ENCODE peak calls at places on chromosome X, in six cellular contexts. One of them, this sample, is unnamed.

GRCh38 chrX:16005899-16006298 is 117.5 kb upstream of the GRPR start:
- DNase-seq in IMR-90: no peak
- DNase-seq in upper lobe of right lung: no peak
- DNase-seq in spleen: no peak
- DNase-seq in fibroblast of lung: no peak
- DNase-seq in RWPE1: no peak
- DNase-seq in this sample: no peak

GRCh38 chrX:103310592-103311400 is at the start of gene BEX2:
- DNase-seq in upper lobe of right lung: peak
- DNase-seq in spleen: peak
- DNase-seq in IMR-90: no peak
- DNase-seq in fibroblast of lung: peak
- DNase-seq in RWPE1: peak
- DNase-seq in this sample: peak

GRCh38 chrX:40310016-40310415 is 212.3 kb upstream of the BCOR start:
- DNase-seq in fibroblast of lung: no peak
- DNase-seq in IMR-90: no peak
- DNase-seq in upper lobe of right lung: no peak
- DNase-seq in RWPE1: no peak
- DNase-seq in spleen: no peak
- DNase-seq in this sample: no peak

GRCh38 chrX:110145854-110146253 is 142.9 kb downstream of the TMEM164 start:
- DNase-seq in RWPE1: no peak
- DNase-seq in fibroblast of lung: peak
- DNase-seq in upper lobe of right lung: no peak
- DNase-seq in spleen: no peak
- DNase-seq in IMR-90: peak
- DNase-seq in this sample: no peak

GRCh38 chrX:139563251-139563650 is 32.7 kb downstream of the F9 start:
- DNase-seq in spleen: no peak
- DNase-seq in IMR-90: no peak
- DNase-seq in RWPE1: no peak
- DNase-seq in fibroblast of lung: peak
- DNase-seq in upper lobe of right lung: no peak
- DNase-seq in this sample: no peak

GRCh38 chrX:85963736-85964135 is 83.6 kb downstream of the CHM start:
- DNase-seq in IMR-90: peak
- DNase-seq in fibroblast of lung: peak
- DNase-seq in spleen: no peak
- DNase-seq in RWPE1: peak
- DNase-seq in upper lobe of right lung: no peak
- DNase-seq in this sample: no peak

GRCh38 chrX:63350551-63350950 is 581 bp downstream of the SPIN4 start:
- DNase-seq in RWPE1: peak
- DNase-seq in upper lobe of right lung: peak
- DNase-seq in spleen: peak
- DNase-seq in fibroblast of lung: peak
- DNase-seq in IMR-90: no peak
- DNase-seq in this sample: no peak

GRCh38 chrX:107630031-107630689 is 1.9 kb downstream of the PRPS1 start:
- DNase-seq in RWPE1: no peak
- DNase-seq in spleen: no peak
- DNase-seq in fibroblast of lung: no peak
- DNase-seq in IMR-90: no peak
- DNase-seq in upper lobe of right lung: no peak
- DNase-seq in this sample: no peak

GRCh38 chrX:13843150-13843721 is 26.3 kb upstream of the GPM6B start:
- DNase-seq in upper lobe of right lung: no peak
- DNase-seq in IMR-90: no peak
- DNase-seq in spleen: no peak
- DNase-seq in fibroblast of lung: no peak
- DNase-seq in RWPE1: no peak
- DNase-seq in this sample: no peak

GRCh38 chrX:121052122-121052521 is 4.7 kb downstream of the GLUD2 start:
- DNase-seq in RWPE1: no peak
- DNase-seq in IMR-90: no peak
- DNase-seq in spleen: no peak
- DNase-seq in fibroblast of lung: no peak
- DNase-seq in upper lobe of right lung: no peak
- DNase-seq in this sample: no peak

GRCh38 chrX:16839852-16840460 is 30.2 kb downstream of the RBBP7 start:
- DNase-seq in spleen: no peak
- DNase-seq in fibroblast of lung: peak
- DNase-seq in IMR-90: peak
- DNase-seq in upper lobe of right lung: no peak
- DNase-seq in RWPE1: peak
- DNase-seq in this sample: no peak

GRCh38 chrX:48539345-48540014 is at the start of gene TBC1D25:
- DNase-seq in upper lobe of right lung: peak
- DNase-seq in IMR-90: peak
- DNase-seq in spleen: peak
- DNase-seq in fibroblast of lung: peak
- DNase-seq in RWPE1: peak
- DNase-seq in this sample: peak

GRCh38 chrX:39874202-39874816 is 223.4 kb downstream of the BCOR start:
- DNase-seq in fibroblast of lung: no peak
- DNase-seq in upper lobe of right lung: no peak
- DNase-seq in RWPE1: no peak
- DNase-seq in IMR-90: peak
- DNase-seq in spleen: no peak
- DNase-seq in this sample: no peak

GRCh38 chrX:41922125-41922521 is 1.2 kb downstream of the CASK start:
- DNase-seq in RWPE1: no peak
- DNase-seq in fibroblast of lung: peak
- DNase-seq in IMR-90: peak
- DNase-seq in spleen: no peak
- DNase-seq in upper lobe of right lung: no peak
- DNase-seq in this sample: no peak

DNA sequence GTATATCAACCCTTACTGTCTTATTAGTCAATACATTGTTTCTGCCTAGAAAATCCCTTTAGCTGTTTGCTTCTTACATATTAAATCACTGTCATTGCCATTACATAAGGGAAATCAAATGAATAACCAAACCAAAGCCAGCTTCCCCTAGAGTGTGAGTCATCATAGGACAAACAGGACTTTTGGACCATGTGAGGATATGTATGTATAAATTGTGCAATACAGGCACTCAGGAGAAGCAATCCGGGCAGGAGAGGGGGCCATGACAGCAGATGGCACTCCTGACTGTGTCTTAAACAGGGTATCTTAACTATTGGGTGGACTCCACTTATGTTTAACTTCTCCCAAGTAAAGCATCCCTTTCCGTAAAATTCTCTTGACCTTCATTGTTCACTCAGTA is 508.4 kb upstream of the ARX start:
- DNase-seq in RWPE1: no peak
- DNase-seq in spleen: no peak
- DNase-seq in upper lobe of right lung: no peak
- DNase-seq in IMR-90: peak
- DNase-seq in fibroblast of lung: no peak
- DNase-seq in this sample: no peak
- TF ChIP-seq CTCF in RWPE1: no peak
- TF ChIP-seq CTCF in spleen: no peak
- TF ChIP-seq CTCF in upper lobe of right lung: no peak
- TF ChIP-seq CTCF in IMR-90: no peak
- TF ChIP-seq CTCF in fibroblast of lung: no peak
- TF ChIP-seq CTCF in this sample: no peak

DNA sequence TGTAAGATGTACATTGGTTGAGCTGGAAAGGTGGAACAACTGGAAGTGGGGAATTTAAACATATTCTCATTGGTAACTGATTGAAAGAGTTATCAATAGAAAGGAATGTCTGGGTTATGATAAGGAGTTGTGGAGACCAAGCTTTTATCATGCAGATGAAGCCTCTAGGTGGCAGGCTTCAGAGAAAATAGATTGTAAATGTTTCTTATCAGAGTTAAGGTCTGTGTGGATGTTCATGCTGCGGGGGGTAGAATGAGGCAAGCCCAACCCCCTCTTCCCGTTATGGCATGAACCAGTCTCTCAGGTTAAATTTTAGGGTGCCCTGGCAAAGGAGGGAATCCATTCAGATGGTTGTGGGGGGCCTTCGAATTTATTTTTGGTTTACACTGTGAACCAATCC is 16.0 kb downstream of the ARSD start:
- DNase-seq in upper lobe of right lung: no peak
- DNase-seq in RWPE1: no peak
- DNase-seq in fibroblast of lung: no peak
- DNase-seq in spleen: no peak
- DNase-seq in IMR-90: no peak
- DNase-seq in this sample: no peak
- TF ChIP-seq CTCF in upper lobe of right lung: no peak
- TF ChIP-seq CTCF in RWPE1: no peak
- TF ChIP-seq CTCF in fibroblast of lung: no peak
- TF ChIP-seq CTCF in spleen: no peak
- TF ChIP-seq CTCF in IMR-90: no peak
- TF ChIP-seq CTCF in this sample: no peak

DNA sequence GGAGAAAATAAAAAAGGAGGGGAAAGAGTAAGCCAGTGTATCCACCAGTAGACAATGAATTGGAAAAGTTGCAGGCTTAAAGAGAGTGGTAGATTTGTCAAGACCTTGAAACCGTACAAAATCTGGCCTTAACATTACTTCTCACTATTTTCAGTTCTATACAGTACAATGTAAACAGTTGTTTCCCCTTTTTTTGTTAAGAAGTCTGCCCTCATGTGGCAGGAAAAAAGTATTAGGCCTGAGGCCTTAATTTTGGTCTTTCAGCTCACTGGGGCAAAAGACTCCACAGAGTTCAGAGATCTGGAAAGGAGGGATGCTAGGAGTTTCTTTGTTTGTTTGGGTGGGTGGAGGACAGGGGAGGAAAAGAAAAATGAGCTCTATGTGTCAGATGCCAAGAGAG is 92.8 kb upstream of the CCDC160 start:
- DNase-seq in spleen: no peak
- DNase-seq in RWPE1: peak
- DNase-seq in upper lobe of right lung: no peak
- DNase-seq in fibroblast of lung: no peak
- DNase-seq in IMR-90: peak
- DNase-seq in this sample: no peak
- TF ChIP-seq CTCF in spleen: no peak
- TF ChIP-seq CTCF in RWPE1: no peak
- TF ChIP-seq CTCF in upper lobe of right lung: peak
- TF ChIP-seq CTCF in fibroblast of lung: peak
- TF ChIP-seq CTCF in IMR-90: peak
- TF ChIP-seq CTCF in this sample: peak

DNA sequence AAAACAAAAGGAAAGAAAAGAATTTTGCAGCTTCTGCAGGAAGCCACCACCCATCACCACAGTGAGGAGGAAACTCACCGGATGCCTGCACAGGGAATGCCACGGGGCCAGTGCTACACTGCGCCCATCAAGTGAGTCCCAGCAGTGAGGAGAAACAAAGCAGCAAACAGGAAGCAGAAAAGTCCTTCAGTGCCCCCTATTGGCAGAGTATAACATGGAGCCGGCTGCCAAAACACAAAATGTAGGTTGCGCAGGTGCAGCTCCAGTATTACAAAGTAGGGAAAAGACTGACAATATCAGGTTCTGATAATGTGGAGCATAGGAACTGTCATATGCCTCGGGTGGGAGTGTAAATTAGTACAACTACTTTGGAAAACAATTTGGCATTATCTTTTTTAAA is 23.3 kb upstream of the SCML2 start:
- DNase-seq in spleen: no peak
- DNase-seq in RWPE1: no peak
- DNase-seq in fibroblast of lung: no peak
- DNase-seq in IMR-90: peak
- DNase-seq in upper lobe of right lung: no peak
- DNase-seq in this sample: no peak
- TF ChIP-seq CTCF in spleen: peak
- TF ChIP-seq CTCF in RWPE1: no peak
- TF ChIP-seq CTCF in fibroblast of lung: peak
- TF ChIP-seq CTCF in IMR-90: peak
- TF ChIP-seq CTCF in upper lobe of right lung: peak
- TF ChIP-seq CTCF in this sample: peak

DNA sequence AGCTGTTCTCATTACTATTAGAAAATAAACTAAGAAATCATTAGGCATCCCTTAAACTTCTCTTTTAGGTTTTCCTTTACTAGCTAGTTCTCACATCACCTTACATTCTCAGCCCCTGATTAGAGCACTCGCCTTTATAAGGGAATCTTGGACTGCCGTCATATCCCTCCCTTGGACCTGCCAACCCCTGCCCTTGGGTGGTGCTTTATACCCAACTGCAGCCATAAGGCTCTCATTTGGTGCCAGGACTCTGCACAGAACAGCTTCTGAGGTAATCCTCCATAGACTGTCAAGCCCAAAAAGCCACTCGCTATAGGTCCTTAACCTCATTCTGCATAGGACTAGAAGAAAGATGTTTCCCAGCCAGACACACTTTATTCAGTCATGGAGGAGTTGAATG is 67.5 kb downstream of the NHSL2 start:
- DNase-seq in IMR-90: no peak
- DNase-seq in upper lobe of right lung: no peak
- DNase-seq in fibroblast of lung: no peak
- DNase-seq in RWPE1: no peak
- DNase-seq in spleen: no peak
- DNase-seq in this sample: no peak
- TF ChIP-seq CTCF in IMR-90: no peak
- TF ChIP-seq CTCF in upper lobe of right lung: no peak
- TF ChIP-seq CTCF in fibroblast of lung: no peak
- TF ChIP-seq CTCF in RWPE1: no peak
- TF ChIP-seq CTCF in spleen: no peak
- TF ChIP-seq CTCF in this sample: no peak

DNA sequence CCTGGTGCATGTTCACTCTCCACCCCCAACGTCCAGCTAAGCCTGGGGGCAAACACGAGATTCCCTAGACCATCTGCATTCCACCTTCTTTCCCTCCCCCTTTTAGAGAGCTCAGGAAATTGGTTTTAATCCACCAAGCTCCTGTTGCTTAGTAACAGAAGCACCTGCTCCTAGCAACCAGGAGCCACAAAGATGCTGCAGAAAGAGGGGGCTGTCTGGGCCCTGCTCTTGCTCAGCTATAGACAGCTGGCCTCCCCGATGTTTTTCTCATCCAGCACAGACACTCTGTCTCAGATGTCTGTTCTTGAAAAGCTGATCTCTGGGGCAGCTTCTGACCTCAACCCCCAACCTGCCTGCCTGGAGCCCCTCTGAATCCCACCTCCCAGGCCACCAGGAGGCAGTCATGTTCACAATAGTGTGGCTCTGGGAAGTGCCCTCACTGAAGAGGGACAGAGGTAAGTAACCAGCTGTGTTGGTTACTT is 71.5 kb downstream of the SLC16A2 start:
- DNase-seq in spleen: no peak
- DNase-seq in fibroblast of lung: no peak
- DNase-seq in RWPE1: no peak
- DNase-seq in upper lobe of right lung: no peak
- DNase-seq in IMR-90: no peak
- DNase-seq in this sample: no peak
- TF ChIP-seq CTCF in spleen: no peak
- TF ChIP-seq CTCF in fibroblast of lung: no peak
- TF ChIP-seq CTCF in RWPE1: no peak
- TF ChIP-seq CTCF in upper lobe of right lung: no peak
- TF ChIP-seq CTCF in IMR-90: peak
- TF ChIP-seq CTCF in this sample: no peak

GRCh38 chrX:11509786-11510185 is 155.9 kb downstream of the ARHGAP6 start:
- DNase-seq in upper lobe of right lung: no peak
- DNase-seq in spleen: no peak
- DNase-seq in fibroblast of lung: peak
- DNase-seq in RWPE1: no peak
- DNase-seq in IMR-90: peak
- DNase-seq in this sample: no peak

GRCh38 chrX:11499076-11500044 is 166.4 kb downstream of the ARHGAP6 start:
- DNase-seq in fibroblast of lung: peak
- DNase-seq in RWPE1: no peak
- DNase-seq in IMR-90: peak
- DNase-seq in upper lobe of right lung: no peak
- DNase-seq in spleen: no peak
- DNase-seq in this sample: no peak

GRCh38 chrX:11504234-11504633 is 161.5 kb downstream of the ARHGAP6 start:
- DNase-seq in IMR-90: no peak
- DNase-seq in RWPE1: no peak
- DNase-seq in fibroblast of lung: no peak
- DNase-seq in spleen: no peak
- DNase-seq in upper lobe of right lung: no peak
- DNase-seq in this sample: no peak
- TF ChIP-seq CTCF in IMR-90: no peak
- TF ChIP-seq CTCF in RWPE1: no peak
- TF ChIP-seq CTCF in fibroblast of lung: no peak
- TF ChIP-seq CTCF in spleen: no peak
- TF ChIP-seq CTCF in upper lobe of right lung: no peak
- TF ChIP-seq CTCF in this sample: no peak